ENCODE peak calls at places on chromosomes 6 and 20, in eight cellular contexts. A is lower lobe of right lung; R is CD8-positive, alpha-beta T cell; V is AG04450; S is tibial nerve; B is H9; U is dorsolateral prefrontal cortex; K is adrenal gland. Z is an unnamed sample.

GRCh38 chr6:70651326-70651905 is 16.3 kb upstream of the SMAP1 start:
- DNase-seq in S (no peak), R (peak; percentile 9), A (no peak), V (no peak), K (no peak), B (no peak), U (no peak), Z (peak; percentile 26)

GRCh38 chr6:149385998-149386646 is 13.9 kb upstream of the SUMO4 start:
- DNase-seq in V (no peak), R (no peak), S (no peak), K (no peak), U (no peak), B (no peak), A (no peak), Z (no peak)

GRCh38 chr6:16624631-16625299 is 136.5 kb downstream of the ATXN1 start:
- DNase-seq in K (no peak), V (no peak), A (no peak), R (no peak), U (no peak), S (no peak), B (no peak), Z (no peak)

GRCh38 chr6:146975093-146975492 is 229.1 kb upstream of the STXBP5 start:
- DNase-seq in A (no peak), S (no peak), U (no peak), R (no peak), K (no peak), B (no peak), V (no peak), Z (no peak)

GRCh38 chr6:142387997-142388815 is 86.4 kb downstream of the ADGRG6 start:
- DNase-seq in B (no peak), V (no peak), U (no peak), K (no peak), A (no peak), S (no peak), R (no peak), Z (no peak)

GRCh38 chr20:25044660-25045342 is 13.1 kb downstream of the ACSS1 start:
- DNase-seq in V (no peak), K (no peak), U (peak; percentile 69), S (no peak), R (no peak), A (peak; percentile 39), B (no peak), Z (no peak)

GRCh38 chr20:48923149-48923718 is 1.7 kb downstream of the ARFGEF2 start:
- DNase-seq in R (no peak), B (no peak), A (no peak), V (no peak), S (no peak), U (no peak), K (no peak), Z (no peak)

GRCh38 chr20:29349836-29350235 is 1907.6 kb upstream of the DEFB115 start:
- DNase-seq in B (no peak), A (no peak), U (no peak), S (no peak), V (no peak), R (no peak), K (no peak), Z (no peak)

GRCh38 chr20:23399568-23400241 is 21.6 kb downstream of the NAPB start:
- DNase-seq in R (no peak), S (no peak), K (no peak), U (no peak), A (no peak), V (no peak), B (no peak), Z (no peak)
- TF ChIP-seq CTCF in R (no peak), S (no peak), K (peak; percentile 33), U (no peak), A (peak; percentile 8), V (peak; percentile 7), B (no peak), Z (no peak)

GRCh38 chr20:63132131-63132714 is 83.7 kb downstream of the YTHDF1 start:
- DNase-seq in R (no peak), V (no peak), A (peak; percentile 25), U (peak; percentile 35), S (no peak), B (peak; percentile 17), K (peak; percentile 7), Z (no peak)

GRCh38 chr20:63129376-63129965 is 86.5 kb downstream of the YTHDF1 start:
- DNase-seq in K (no peak), B (no peak), R (no peak), A (no peak), S (no peak), U (no peak), V (no peak), Z (no peak)

GRCh38 chr20:63128956-63129355 is 87.0 kb downstream of the YTHDF1 start:
- DNase-seq in U (peak; percentile 23), S (no peak), K (peak; percentile 5), R (no peak), V (no peak), A (peak; percentile 37), B (no peak), Z (no peak)

GRCh38 chr20:63129991-63130653 is 85.8 kb downstream of the YTHDF1 start:
- DNase-seq in B (peak; percentile 31), K (peak; percentile 5), A (peak; percentile 36), U (peak; percentile 24), R (no peak), S (no peak), V (no peak), Z (no peak)

DNA sequence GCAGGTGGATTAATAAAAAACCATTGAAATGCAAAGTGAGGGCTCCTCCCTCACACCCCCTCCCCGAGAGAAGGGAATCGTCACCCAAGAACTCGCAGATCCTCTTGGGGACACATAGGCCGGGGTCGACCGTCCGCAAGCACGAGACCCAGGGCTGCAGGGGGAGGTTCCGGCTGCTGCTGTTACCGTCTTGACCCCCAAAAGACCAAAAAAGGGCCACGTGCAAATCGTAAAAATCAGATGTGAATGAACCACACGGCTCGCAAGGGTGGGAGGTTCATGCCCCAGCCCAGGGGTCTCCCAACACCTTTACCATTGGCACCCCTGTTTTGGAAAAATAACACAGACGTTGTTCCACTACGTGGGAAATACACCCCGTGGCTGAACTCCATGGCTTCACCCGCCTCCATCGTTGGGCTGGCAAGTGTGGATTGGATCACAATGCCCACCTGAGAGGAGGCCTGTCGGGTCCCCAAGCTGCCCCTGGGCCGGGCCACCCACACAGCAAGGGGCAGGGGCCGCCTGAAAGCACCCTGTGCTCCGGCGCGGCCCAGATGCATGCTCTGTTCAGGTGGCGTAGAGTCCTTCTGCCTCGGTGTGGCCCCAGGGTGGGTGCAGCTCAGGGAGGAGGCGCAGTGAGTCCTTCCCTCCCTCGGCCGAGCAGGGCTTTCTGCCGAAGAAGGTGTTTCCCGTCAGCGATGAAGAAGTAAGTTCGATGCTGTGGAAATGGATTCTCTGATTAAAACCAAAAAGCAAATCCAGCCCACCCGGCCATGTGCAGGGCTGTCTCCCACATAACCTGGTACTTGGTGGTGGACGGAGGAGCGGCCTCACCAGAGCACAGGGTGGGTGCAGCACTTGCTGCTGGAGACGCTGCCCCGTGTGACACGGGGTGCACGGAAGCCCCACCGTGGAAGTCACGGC is 85.0 kb downstream of the YTHDF1 start:
- DNase-seq in K (peak; percentile 13), V (no peak), S (no peak), U (peak; percentile 28), B (peak; percentile 26), R (no peak), A (peak; percentile 25), Z (no peak)
- H3K27me3 ChIP-seq in K (peaks cover 14% of the 10 kb centered on the region), V (no peaks in the 10 kb centered on the region), S (peaks cover 48% of the 10 kb centered on the region), U (peaks cover 2% of the 10 kb centered on the region), B (no peaks in the 10 kb centered on the region), R (peaks cover 4% of the 10 kb centered on the region), A (peaks cover 15% of the 10 kb centered on the region), Z (peaks cover 14% of the 10 kb centered on the region)

GRCh38 chr6:43799671-43800623 is 29.9 kb downstream of the VEGFA start:
- DNase-seq in U (no peak), S (no peak), K (no peak), A (no peak), B (no peak), V (no peak), R (no peak), Z (no peak)

GRCh38 chr6:43798688-43799444 is 28.9 kb downstream of the VEGFA start:
- DNase-seq in K (peak; percentile 96), R (no peak), V (no peak), B (no peak), S (no peak), A (peak; percentile 90), U (no peak), Z (no peak)

GRCh38 chr6:43803055-43803782 is 33.2 kb downstream of the VEGFA start:
- DNase-seq in S (no peak), K (no peak), A (no peak), V (no peak), U (no peak), B (no peak), R (no peak), Z (no peak)

GRCh38 chr6:43801489-43802181 is 31.6 kb downstream of the VEGFA start:
- DNase-seq in B (no peak), U (no peak), K (no peak), A (no peak), R (no peak), S (no peak), V (no peak), Z (no peak)

GRCh38 chr6:43800746-43801488 is 30.9 kb downstream of the VEGFA start:
- DNase-seq in R (no peak), A (no peak), V (no peak), K (no peak), S (no peak), B (no peak), U (no peak), Z (no peak)
- TF ChIP-seq CTCF in R (no peak), A (no peak), V (peak; percentile 22), K (no peak), S (no peak), B (peak; percentile 62), U (no peak), Z (no peak)

GRCh38 chr6:133891814-133892443 is 3.0 kb downstream of the TCF21 start:
- DNase-seq in A (no peak), U (no peak), K (no peak), V (no peak), B (no peak), S (no peak), R (no peak), Z (no peak)

GRCh38 chr6:133889557-133890301 is 816 bp downstream of the TCF21 start:
- DNase-seq in R (no peak), S (no peak), K (no peak), A (peak; percentile 49), V (no peak), U (no peak), B (peak; percentile 65), Z (no peak)

GRCh38 chr6:133887478-133887877 is 1.4 kb upstream of the TCF21 start:
- DNase-seq in A (no peak), V (no peak), R (no peak), U (no peak), B (no peak), S (no peak), K (no peak), Z (no peak)

GRCh38 chr6:133890941-133891813 is 2.3 kb downstream of the TCF21 start:
- DNase-seq in R (no peak), U (no peak), B (peak; percentile 77), A (peak; percentile 51), K (peak; percentile 15), V (no peak), S (no peak), Z (no peak)

DNA sequence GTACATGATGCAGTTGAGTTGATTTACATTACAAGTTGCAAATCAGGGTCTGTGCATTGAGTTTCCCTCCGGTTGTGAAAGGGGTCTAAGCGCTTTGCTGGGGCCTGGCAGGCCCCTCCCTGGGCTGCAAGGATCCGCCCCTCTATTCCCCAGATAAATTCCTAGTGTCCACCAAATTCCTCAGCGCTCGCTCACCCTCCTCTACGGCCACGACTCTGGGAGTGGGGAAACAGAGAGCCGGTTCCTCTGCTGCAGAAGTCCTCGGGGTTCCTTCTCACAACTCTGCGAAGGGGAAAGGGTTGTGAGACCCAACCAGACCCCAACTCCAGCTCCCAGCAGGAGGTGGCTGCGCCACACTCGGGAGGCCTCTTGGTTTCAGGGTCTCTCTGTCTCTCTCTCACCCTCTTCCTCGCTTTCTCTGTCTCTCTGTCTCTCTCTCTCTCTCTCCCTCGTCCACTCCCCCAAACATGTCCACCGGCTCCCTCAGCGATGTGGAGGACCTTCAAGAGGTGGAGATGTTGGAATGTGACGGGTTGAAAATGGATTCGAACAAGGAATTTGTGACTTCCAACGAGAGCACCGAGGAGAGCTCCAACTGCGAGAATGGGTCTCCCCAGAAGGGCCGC is at the start of gene TCF21:
- DNase-seq in V (peak; percentile 76), S (no peak), K (no peak), R (no peak), A (no peak), B (peak; percentile 73), U (no peak), Z (no peak)
- H3K27me3 ChIP-seq in V (no peaks in the 10 kb centered on the region), S (peaks cover 83% of the 10 kb centered on the region), K (peaks cover 53% of the 10 kb centered on the region), R (peaks cover 29% of the 10 kb centered on the region), A (peaks cover 53% of the 10 kb centered on the region), B (peaks cover 48% of the 10 kb centered on the region), U (peaks cover 96% of the 10 kb centered on the region), Z (peaks cover 97% of the 10 kb centered on the region)